ENCODE peak calls at places on chromosomes 13 and 19, in seven cellular contexts. C is heart right ventricle, Y is lower lobe of right lung, B is brain microvascular endothelial cell, I is AG04450, S is endodermal cell, J is mucosa of descending colon. L is an unnamed sample.
A peak's percentile ranks its signal among the peaks of the same experiment; 100 is the strongest.

GRCh38 chr13:110575322-110576069 is 14.0 kb upstream of the RAB20 start:
- DNase-seq in C (peak; percentile 23), Y (peak; percentile 51), B (peak; percentile 14), I (no peak), S (peak; percentile 89), J (no peak), L (no peak)

GRCh38 chr19:16951529-16951928 is 62.7 kb downstream of the F2RL3 start:
- DNase-seq in C (no peak), Y (no peak), B (no peak), I (no peak), S (no peak), J (no peak), L (no peak)

GRCh38 chr13:97307882-97308624 is 85.9 kb downstream of the MBNL2 start:
- DNase-seq in C (peak; percentile 48), Y (no peak), B (peak; percentile 53), I (no peak), S (no peak), J (no peak), L (no peak)

GRCh38 chr13:78657699-78658629 is 991 bp downstream of the OBI1 start:
- DNase-seq in C (no peak), Y (no peak), B (no peak), I (no peak), S (peak; percentile 65), J (no peak), L (no peak)

GRCh38 chr19:18895038-18895827 is 725 bp downstream of the CERS1 start:
- DNase-seq in C (no peak), Y (no peak), B (no peak), I (no peak), S (peak; percentile 93), J (no peak), L (no peak)

GRCh38 chr13:111531505-111531904 is 211.1 kb downstream of the TEX29 start:
- DNase-seq in C (no peak), Y (no peak), B (peak; percentile 10), I (no peak), S (no peak), J (no peak), L (no peak)

GRCh38 chr13:113390874-113391497 is 27.1 kb upstream of the GRTP1 start:
- DNase-seq in C (no peak), Y (peak; percentile 1), B (no peak), I (no peak), S (peak; percentile 83), J (no peak), L (no peak)

GRCh38 chr13:92500192-92500591 is 726.4 kb upstream of the GPC6 start:
- DNase-seq in C (no peak), Y (no peak), B (no peak), I (no peak), S (peak; percentile 71), J (no peak), L (no peak)

GRCh38 chr19:37930416-37930815 is 23.4 kb downstream of the SIPA1L3 start:
- DNase-seq in C (no peak), Y (peak; percentile 63), B (peak; percentile 7), I (no peak), S (no peak), J (no peak), L (no peak)

GRCh38 chr19:44807162-44807561 is 1.7 kb upstream of the BCAM start:
- DNase-seq in C (no peak), Y (peak; percentile 57), B (no peak), I (no peak), S (no peak), J (peak; percentile 77), L (no peak)

GRCh38 chr13:41196620-41197019 is 2.3 kb upstream of the KBTBD7 start:
- DNase-seq in C (no peak), Y (no peak), B (no peak), I (no peak), S (no peak), J (no peak), L (no peak)

GRCh38 chr19:13764101-13764807 is at the start of gene MRI1:
- DNase-seq in C (peak; percentile 84), Y (peak; percentile 86), B (no peak), I (no peak), S (peak; percentile 83), J (peak; percentile 87), L (no peak)

GRCh38 chr19:21912654-21913053 is 76.7 kb upstream of the ZNF43 start:
- DNase-seq in C (no peak), Y (no peak), B (no peak), I (no peak), S (no peak), J (no peak), L (no peak)

DNA sequence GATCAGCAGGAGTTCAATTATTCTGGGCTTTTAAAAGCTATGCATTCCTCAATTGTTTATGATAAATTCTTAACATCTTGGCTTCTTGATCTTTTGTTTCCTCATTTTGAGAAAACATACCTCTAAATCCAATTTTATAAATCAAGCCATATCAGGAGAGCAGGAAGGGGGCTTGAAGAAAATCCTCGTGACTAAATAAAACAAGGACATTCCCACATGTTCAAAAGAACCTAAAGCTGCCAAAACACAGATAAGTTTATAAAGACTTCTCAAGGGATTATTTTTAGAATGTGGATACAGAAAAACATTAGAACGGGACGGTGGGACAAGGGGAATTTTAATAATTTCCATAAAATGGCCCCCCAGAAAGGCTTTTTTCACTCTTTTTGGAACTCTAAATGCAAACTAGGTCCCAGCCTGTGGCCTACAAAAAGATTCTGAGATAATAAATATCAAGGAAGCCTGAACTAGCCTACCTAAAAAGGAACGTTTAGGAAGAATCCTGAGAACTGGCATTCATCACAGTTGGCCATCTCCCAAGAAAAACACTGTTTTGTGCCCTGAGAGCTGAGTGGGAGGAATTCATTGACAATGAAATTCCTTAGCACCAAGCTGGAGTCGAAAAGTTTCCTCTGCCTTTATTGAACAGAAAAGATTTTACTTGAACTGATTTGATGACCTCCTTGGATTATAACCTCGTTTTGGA is 30.1 kb downstream of the ZAR1L start:
- DNase-seq in C (no peak), Y (no peak), B (peak; percentile 80), I (no peak), S (no peak), J (no peak), L (peak; percentile 81)
- H3K4me3 ChIP-seq in C (no peak overlapping the region), Y (no peak overlapping the region), B (no peak overlapping the region), I (no peak overlapping the region), S (no peak overlapping the region), J (no peak overlapping the region), L (no peak overlapping the region)

GRCh38 chr19:5092444-5092843 is 123.5 kb downstream of the KDM4B start:
- DNase-seq in C (no peak), Y (no peak), B (no peak), I (no peak), S (no peak), J (no peak), L (no peak)
- H3K4me3 ChIP-seq in C (no peak overlapping the region), Y (no peak overlapping the region), B (no peak overlapping the region), I (no peak overlapping the region), S (no peak overlapping the region), J (no peak overlapping the region), L (no peak overlapping the region)

GRCh38 chr13:30698488-30699005 is 36.8 kb upstream of the ALOX5AP start:
- DNase-seq in C (no peak), Y (no peak), B (no peak), I (no peak), S (peak; percentile 25), J (no peak), L (no peak)
- H3K4me3 ChIP-seq in C (no peak overlapping the region), Y (no peak overlapping the region), B (no peak overlapping the region), I (no peak overlapping the region), S (no peak overlapping the region), J (no peak overlapping the region), L (no peak overlapping the region)

GRCh38 chr13:99418663-99419140 is 82.6 kb upstream of the TM9SF2 start:
- DNase-seq in C (no peak), Y (no peak), B (no peak), I (no peak), S (no peak), J (no peak), L (no peak)

GRCh38 chr13:99417151-99417820 is 84.0 kb upstream of the TM9SF2 start:
- DNase-seq in C (no peak), Y (no peak), B (no peak), I (no peak), S (peak; percentile 82), J (no peak), L (no peak)

GRCh38 chr13:99419591-99420243 is 81.6 kb upstream of the TM9SF2 start:
- DNase-seq in C (no peak), Y (no peak), B (no peak), I (no peak), S (no peak), J (no peak), L (no peak)

GRCh38 chr13:99416411-99417121 is 84.7 kb upstream of the TM9SF2 start:
- DNase-seq in C (no peak), Y (no peak), B (no peak), I (no peak), S (no peak), J (no peak), L (no peak)

GRCh38 chr13:99417821-99418662 is 83.2 kb upstream of the TM9SF2 start:
- DNase-seq in C (no peak), Y (no peak), B (no peak), I (no peak), S (no peak), J (no peak), L (no peak)
- H3K4me3 ChIP-seq in C (no peak overlapping the region), Y (no peak overlapping the region), B (no peak overlapping the region), I (no peak overlapping the region), S (no peak overlapping the region), J (no peak overlapping the region), L (no peak overlapping the region)

DNA sequence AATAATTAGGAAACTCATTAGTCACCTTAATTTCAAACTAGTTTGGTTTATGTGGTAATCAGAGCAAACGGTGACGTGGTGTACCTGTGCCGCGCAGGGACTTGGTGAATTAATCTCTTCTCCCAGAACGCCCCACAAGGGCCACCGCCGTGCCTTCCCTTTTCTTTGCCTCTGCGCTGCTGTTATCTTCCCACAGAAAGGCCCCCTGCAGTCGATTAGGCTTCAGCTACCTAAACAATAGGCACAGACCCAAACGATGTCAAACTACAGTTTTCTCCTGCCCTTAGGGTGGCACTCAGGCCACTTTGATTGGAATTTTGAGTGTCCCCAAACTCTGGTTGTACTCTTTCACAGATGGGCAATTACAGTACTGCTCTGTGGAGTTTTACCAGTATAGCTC is 115.5 kb downstream of the GGACT start:
- DNase-seq in C (no peak), Y (no peak), B (no peak), I (no peak), S (peak; percentile 79), J (no peak), L (no peak)
- H3K4me3 ChIP-seq in C (no peak overlapping the region), Y (no peak overlapping the region), B (no peak overlapping the region), I (no peak overlapping the region), S (no peak overlapping the region), J (no peak overlapping the region), L (no peak overlapping the region)

DNA sequence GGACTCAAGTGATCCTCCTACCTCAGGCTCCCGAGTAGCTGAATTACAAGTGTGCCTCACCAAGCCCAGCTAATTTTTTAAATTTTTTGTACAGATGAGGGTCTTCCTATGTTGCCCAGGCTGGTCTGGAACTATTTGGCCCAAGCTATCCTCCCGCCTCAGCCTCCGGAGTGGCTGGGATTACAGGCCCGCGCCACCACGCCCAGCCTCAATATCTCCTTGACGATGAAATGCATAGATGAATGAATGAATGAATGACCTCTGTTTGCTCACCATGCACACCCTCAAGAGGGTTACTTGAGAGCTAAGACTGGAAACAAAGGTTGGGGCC is 14.9 kb upstream of the AP1M2 start:
- DNase-seq in C (no peak), Y (no peak), B (no peak), I (no peak), S (no peak), J (no peak), L (no peak)
- H3K4me3 ChIP-seq in C (peak overlapping the region; percentile 100), Y (peak overlapping the region; percentile 99), B (no peak overlapping the region), I (no peak overlapping the region), S (no peak overlapping the region), J (no peak overlapping the region), L (peak overlapping the region; percentile 18)